ENCODE peak calls at places on chromosomes 2 and 18, in six cellular contexts. B is GM04503, W is ureter, Q is A172, G is NCI-H1105 treated with DMSO at 0.1 percent for 48 hours, N is hypothalamus. X is an unnamed sample.

GRCh38 chr2:190396264-190396663 is 11.9 kb upstream of the MFSD6 start:
- DNase-seq in B (no peak), N (no peak), G (no peak), Q (no peak), W (no peak), X (no peak)

GRCh38 chr2:196563876-196564275 is 75.6 kb upstream of the CCDC150 start:
- DNase-seq in G (no peak), N (no peak), B (no peak), W (no peak), Q (no peak), X (no peak)

GRCh38 chr2:72994282-72994990 is 77.1 kb downstream of the SFXN5 start:
- DNase-seq in N (no peak), G (no peak), B (no peak), Q (no peak), W (peak; percentile 38), X (no peak)

GRCh38 chr2:181563101-181563692 is 93.7 kb downstream of the CERKL start:
- DNase-seq in G (no peak), B (peak; percentile 11), W (no peak), N (no peak), Q (no peak), X (peak; percentile 19)

GRCh38 chr2:9384521-9384920 is 38.8 kb downstream of the ITGB1BP1 start:
- DNase-seq in Q (no peak), W (no peak), N (no peak), B (no peak), G (no peak), X (no peak)

GRCh38 chr18:79692886-79693285 is 13.3 kb downstream of the CTDP1 start:
- DNase-seq in N (no peak), Q (no peak), G (no peak), B (no peak), W (no peak), X (no peak)

GRCh38 chr2:181462032-181462431 is 4.8 kb downstream of the ITGA4 start:
- DNase-seq in B (no peak), Q (no peak), N (no peak), W (no peak), G (no peak), X (no peak)

GRCh38 chr2:86028763-86029381 is 76.8 kb downstream of the POLR1A start:
- DNase-seq in B (no peak), W (no peak), Q (no peak), N (no peak), G (no peak), X (no peak)

GRCh38 chr18:46283268-46283667 is 179.1 kb downstream of the HAUS1 start:
- DNase-seq in B (no peak), G (no peak), W (no peak), Q (no peak), N (no peak), X (no peak)

GRCh38 chr2:74181739-74182138 is 3.1 kb upstream of the MOB1A start:
- DNase-seq in Q (no peak), B (no peak), N (peak; percentile 14), W (peak; percentile 51), G (no peak), X (no peak)

GRCh38 chr2:47147011-47147410 is 8.1 kb downstream of the STPG4 start:
- DNase-seq in W (no peak), Q (no peak), B (no peak), G (no peak), N (no peak), X (no peak)

GRCh38 chr18:79809482-79810192 is 11.9 kb downstream of the KCNG2 start:
- DNase-seq in N (no peak), Q (no peak), B (no peak), W (no peak), G (no peak), X (no peak)

GRCh38 chr2:28406276-28407096 is 13.8 kb downstream of the FOSL2 start:
- DNase-seq in B (no peak), N (no peak), Q (peak; percentile 90), G (no peak), W (no peak), X (no peak)

GRCh38 chr18:35005963-35006577 is 35.1 kb upstream of the MAPRE2 start:
- DNase-seq in N (no peak), G (peak; percentile 64), B (peak; percentile 32), W (no peak), Q (peak; percentile 73), X (no peak)

GRCh38 chr2:43777306-43777926 is 3.6 kb downstream of the DYNC2LI1 start:
- DNase-seq in N (no peak), W (no peak), B (no peak), G (no peak), Q (no peak), X (no peak)

GRCh38 chr2:234373060-234373459 is 123.8 kb downstream of the ARL4C start:
- DNase-seq in W (no peak), N (no peak), G (no peak), B (no peak), Q (no peak), X (no peak)

GRCh38 chr2:151067658-151068369 is 193.8 kb downstream of the RBM43 start:
- DNase-seq in G (no peak), B (no peak), W (no peak), N (no peak), Q (no peak), X (no peak)

X was measured in AG09319.